ENCODE peak calls at places on chromosome 9, in ten cellular contexts. W is SK-N-SH; P is myocyte; X is stimulated activated CD4-positive, alpha-beta T cell treated with anti-CD3 and anti-CD28 coated beads, TNF-alpha, amount 100 ng/mL, for 48 hours; A is NCI-H524 treated with DMSO at 0.1 percent for 48 hours; K is stimulated activated CD8-positive, alpha-beta memory T cell treated with anti-CD3 and anti-CD28 coated beads, Interleukin-4, amount 100 ng/mL, for 24 hours; L is right cardiac atrium; F is lung microvascular endothelial cell; I is ACHN; B is kidney epithelial cell. G is an unnamed sample.

GRCh38 chr9:15642369-15642962 is 89.6 kb downstream of the CCDC171 start:
- DNase-seq in L (no peak), A (no peak), B (peak; percentile 5), W (peak; percentile 33), F (peak; percentile 61), P (peak; percentile 62), X (no peak), I (peak; percentile 56), K (no peak), G (peak; percentile 42)

GRCh38 chr9:124286292-124286931 is 28.7 kb downstream of the NEK6 start:
- DNase-seq in L (no peak), P (peak; percentile 91), X (peak; percentile 47), I (peak; percentile 92), F (peak; percentile 86), A (no peak), B (peak; percentile 82), W (no peak), K (peak; percentile 56), G (no peak)

GRCh38 chr9:94919376-94920098 is 193.0 kb downstream of the AOPEP start:
- DNase-seq in L (no peak), I (no peak), B (no peak), K (no peak), A (no peak), F (no peak), W (no peak), P (no peak), X (no peak), G (no peak)

GRCh38 chr9:112774006-112774996 is 23.7 kb downstream of the SNX30 start:
- DNase-seq in X (no peak), K (no peak), B (no peak), W (no peak), L (no peak), A (no peak), P (peak; percentile 37), I (no peak), F (no peak), G (no peak)

GRCh38 chr9:94084314-94084713 is at the start of gene PTPDC1:
- DNase-seq in L (no peak), B (peak; percentile 32), P (no peak), A (no peak), I (peak; percentile 61), X (no peak), K (no peak), W (peak; percentile 65), F (peak; percentile 57), G (peak; percentile 31)

GRCh38 chr9:87718852-87719612 is 6.9 kb upstream of the CTSL start:
- DNase-seq in I (no peak), P (no peak), A (no peak), X (no peak), B (no peak), L (no peak), W (no peak), F (no peak), K (no peak), G (no peak)

GRCh38 chr9:70470050-70471015 is 55.9 kb upstream of the KLF9 start:
- DNase-seq in X (no peak), A (no peak), L (peak; percentile 83), K (no peak), I (no peak), F (peak; percentile 36), W (no peak), P (peak; percentile 17), B (no peak), G (no peak)

GRCh38 chr9:4862506-4863250 is 69.9 kb downstream of the RCL1 start:
- DNase-seq in I (no peak), X (no peak), F (no peak), W (no peak), A (no peak), P (peak; percentile 74), L (no peak), B (no peak), K (no peak), G (no peak)

GRCh38 chr9:93427655-93428379 is 23.7 kb upstream of the FAM120A start:
- DNase-seq in I (peak; percentile 4), K (no peak), A (no peak), W (no peak), L (no peak), F (peak; percentile 4), B (no peak), X (no peak), P (no peak), G (no peak)

GRCh38 chr9:111427186-111427585 is 57.0 kb downstream of the ECPAS start:
- DNase-seq in B (peak; percentile 7), F (peak; percentile 57), X (no peak), K (no peak), A (no peak), W (no peak), I (peak; percentile 16), L (no peak), P (peak; percentile 24), G (no peak)

GRCh38 chr9:91034976-91035824 is 233.6 kb downstream of the SYK start:
- DNase-seq in L (no peak), I (no peak), P (no peak), B (no peak), W (no peak), K (no peak), F (no peak), X (no peak), A (no peak), G (no peak)

GRCh38 chr9:90943341-90943740 is 141.7 kb downstream of the SYK start:
- DNase-seq in W (no peak), K (no peak), A (no peak), F (no peak), L (no peak), P (no peak), I (no peak), X (no peak), B (no peak), G (no peak)

GRCh38 chr9:126165755-126166154 is 160.9 kb upstream of the MVB12B start:
- DNase-seq in F (no peak), L (no peak), K (no peak), A (no peak), X (no peak), W (no peak), I (no peak), B (no peak), P (no peak), G (no peak)

GRCh38 chr9:117002686-117003085 is 315.6 kb downstream of the TRIM32 start:
- DNase-seq in P (no peak), K (no peak), L (no peak), I (no peak), F (no peak), W (no peak), A (no peak), B (no peak), X (no peak), G (no peak)

GRCh38 chr9:2613730-2614271 is 7.8 kb upstream of the VLDLR start:
- DNase-seq in A (no peak), F (no peak), W (no peak), K (no peak), B (no peak), L (peak; percentile 41), X (no peak), P (peak; percentile 32), I (no peak), G (no peak)

GRCh38 chr9:35110327-35110758 is 5.3 kb downstream of the ATOSB start:
- DNase-seq in A (no peak), K (no peak), B (no peak), P (peak; percentile 98), F (peak; percentile 70), X (no peak), I (peak; percentile 80), W (no peak), L (no peak), G (no peak)

GRCh38 chr9:70297141-70297540 is 38.4 kb downstream of the SMC5 start:
- DNase-seq in F (no peak), A (no peak), X (no peak), L (no peak), P (no peak), I (no peak), B (no peak), W (no peak), K (no peak), G (no peak)

GRCh38 chr9:70285246-70285645 is 26.5 kb downstream of the SMC5 start:
- DNase-seq in A (no peak), X (no peak), B (no peak), K (no peak), L (no peak), I (no peak), F (no peak), W (peak; percentile 22), P (no peak), G (no peak)

GRCh38 chr9:32486839-32487562 is 39.0 kb downstream of the RIGI start:
- DNase-seq in K (no peak), F (peak; percentile 28), I (no peak), P (peak; percentile 5), B (no peak), L (no peak), W (no peak), A (no peak), X (no peak), G (no peak)

G was measured in dermis microvascular lymphatic vessel endothelial cell.